ENCODE peak calls at places on chromosomes 2 and 18, in five cellular contexts. X is cardiac septum, A is NCI-H146, J is EH, P is head of caudate nucleus. N is an unnamed sample.

GRCh38 chr2:30030361-30030760 is 109.0 kb upstream of the ALK start:
- DNase-seq in P (no peak), J (no peak), A (no peak), X (no peak), N (no peak)

GRCh38 chr2:240567137-240567871 is 980 bp upstream of the RNPEPL1 start:
- DNase-seq in P (peak; percentile 21), J (no peak), A (no peak), X (peak; percentile 72), N (no peak)

GRCh38 chr2:196453613-196454047 is 185.9 kb upstream of the CCDC150 start:
- DNase-seq in A (peak; percentile 29), J (peak; percentile 55), X (no peak), P (peak; percentile 59), N (no peak)

GRCh38 chr2:239324456-239324855 is 76.4 kb downstream of the HDAC4 start:
- DNase-seq in P (no peak), X (no peak), A (no peak), J (no peak), N (no peak)

GRCh38 chr2:9158786-9159779 is 47.5 kb upstream of the ASAP2 start:
- DNase-seq in X (no peak), A (no peak), P (no peak), J (no peak), N (no peak)

GRCh38 chr2:25453199-25453903 is 111.6 kb upstream of the DNMT3A start:
- DNase-seq in J (peak; percentile 12), P (no peak), A (no peak), X (no peak), N (no peak)

GRCh38 chr2:61254536-61254935 is 92.5 kb downstream of the C2orf74 start:
- DNase-seq in X (no peak), P (no peak), J (no peak), A (no peak), N (no peak)

GRCh38 chr2:30527411-30527810 is 80.4 kb downstream of the LCLAT1 start:
- DNase-seq in P (no peak), X (no peak), A (no peak), J (peak; percentile 19), N (no peak)

GRCh38 chr2:167292430-167293171 is 404.3 kb downstream of the XIRP2 start:
- DNase-seq in A (peak; percentile 77), J (peak; percentile 91), X (peak; percentile 92), P (peak; percentile 96), N (peak; percentile 85)

GRCh38 chr18:76405761-76406356 is 89.2 kb downstream of the ZNF516 start:
- DNase-seq in P (no peak), J (peak; percentile 51), A (peak; percentile 47), X (no peak), N (no peak)